ENCODE peak calls at places on chromosomes 2 and 18, in ten cellular contexts. R is kidney epithelial cell, Q is RWPE1, I is cardiac muscle cell, P is osteocyte, D is bronchial epithelial cell, A is endothelial cell, G is BE2C, Y is Calu3, E is astrocyte. M is an unnamed sample.

GRCh38 chr2:101113441-101114267 is 37.5 kb downstream of the TBC1D8 start:
- DNase-seq in R (peak; percentile 35), Q (peak; percentile 94), I (peak; percentile 83), P (no peak), D (peak; percentile 98), A (no peak), G (peak; percentile 17), Y (peak; percentile 24), E (no peak), M (no peak)

GRCh38 chr2:240595381-240596079 is 9.0 kb downstream of the CAPN10 start:
- DNase-seq in R (no peak), Q (no peak), I (peak; percentile 9), P (no peak), D (no peak), A (peak; percentile 62), G (peak; percentile 73), Y (no peak), E (no peak), M (peak; percentile 61)

GRCh38 chr18:26309283-26309682 is 83.0 kb downstream of the TAF4B start:
- DNase-seq in R (no peak), Q (peak; percentile 28), I (peak; percentile 54), P (no peak), D (peak; percentile 67), A (no peak), G (no peak), Y (no peak), E (peak; percentile 34), M (no peak)

GRCh38 chr18:8609711-8610441 is 639 bp downstream of the RAB12 start:
- DNase-seq in R (no peak), Q (no peak), I (peak; percentile 17), P (no peak), D (no peak), A (peak; percentile 22), G (peak; percentile 11), Y (peak; percentile 10), E (no peak), M (peak; percentile 22)

GRCh38 chr2:226838758-226839555 is 3.1 kb downstream of the RHBDD1 start:
- DNase-seq in R (no peak), Q (no peak), I (no peak), P (no peak), D (no peak), A (no peak), G (no peak), Y (no peak), E (no peak), M (no peak)

GRCh38 chr2:41572154-41572553 is 475.7 kb upstream of the PKDCC start:
- DNase-seq in R (no peak), Q (no peak), I (no peak), P (no peak), D (no peak), A (no peak), G (no peak), Y (no peak), E (no peak), M (no peak)

GRCh38 chr2:56534321-56534720 is 350.5 kb downstream of the CCDC85A start:
- DNase-seq in R (no peak), Q (no peak), I (no peak), P (no peak), D (no peak), A (no peak), G (no peak), Y (no peak), E (peak; percentile 76), M (no peak)

GRCh38 chr18:11868230-11868629 is 17.0 kb downstream of the CHMP1B start:
- DNase-seq in R (no peak), Q (no peak), I (no peak), P (no peak), D (no peak), A (no peak), G (no peak), Y (no peak), E (no peak), M (no peak)

GRCh38 chr2:152500336-152500735 is 165.4 kb downstream of the FMNL2 start:
- DNase-seq in R (no peak), Q (no peak), I (no peak), P (no peak), D (no peak), A (no peak), G (no peak), Y (no peak), E (no peak), M (no peak)

GRCh38 chr2:56476509-56477071 is 292.8 kb downstream of the CCDC85A start:
- DNase-seq in R (no peak), Q (no peak), I (no peak), P (no peak), D (peak; percentile 8), A (no peak), G (no peak), Y (no peak), E (no peak), M (no peak)

GRCh38 chr2:102703748-102704147 is 58.1 kb upstream of the TMEM182 start:
- DNase-seq in R (peak; percentile 4), Q (peak; percentile 65), I (peak; percentile 35), P (no peak), D (peak; percentile 60), A (peak; percentile 16), G (no peak), Y (peak; percentile 37), E (peak; percentile 2), M (no peak)
- TF ChIP-seq CTCF in R (peak; percentile 44), Q (peak; percentile 20), I (peak; percentile 40), P (peak; percentile 49), D (peak; percentile 53), A (peak; percentile 19), G (peak; percentile 27), Y (no peak), E (peak; percentile 40), M (peak; percentile 26)

GRCh38 chr2:159249955-159250723 is 36.4 kb downstream of the WDSUB1 start:
- DNase-seq in R (peak; percentile 90), Q (peak; percentile 73), I (peak; percentile 65), P (no peak), D (peak; percentile 94), A (no peak), G (no peak), Y (peak; percentile 11), E (peak; percentile 62), M (no peak)
- TF ChIP-seq CTCF in R (no peak), Q (no peak), I (no peak), P (no peak), D (no peak), A (no peak), G (no peak), Y (no peak), E (no peak), M (no peak)

DNA sequence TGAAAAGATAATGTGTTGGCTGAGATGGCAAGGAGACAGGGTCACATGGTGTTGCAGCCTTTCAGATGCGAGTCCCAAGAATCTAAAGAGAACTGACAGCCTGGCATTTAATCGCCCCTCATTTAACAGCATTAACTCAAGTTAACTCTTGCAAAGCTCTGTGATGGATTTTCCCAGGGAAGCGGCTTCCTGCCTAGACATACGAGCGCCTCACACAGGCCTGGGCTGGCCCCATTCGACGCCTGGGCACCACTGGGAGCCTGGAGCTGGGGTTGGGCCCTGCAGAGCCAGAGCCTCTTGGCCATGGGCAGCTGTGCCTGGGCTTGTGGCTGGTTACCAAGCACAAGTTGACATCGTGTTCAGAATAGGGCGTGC is 140.8 kb downstream of the SEPTIN10 start:
- DNase-seq in R (no peak), Q (no peak), I (no peak), P (no peak), D (no peak), A (no peak), G (no peak), Y (no peak), E (no peak), M (peak; percentile 89)
- TF ChIP-seq CTCF in R (no peak), Q (no peak), I (no peak), P (no peak), D (no peak), A (no peak), G (no peak), Y (no peak), E (no peak), M (peak; percentile 54)

GRCh38 chr18:1513519-1513918 is 608.8 kb downstream of the ADCYAP1 start:
- DNase-seq in R (no peak), Q (no peak), I (peak; percentile 1), P (no peak), D (no peak), A (no peak), G (no peak), Y (no peak), E (no peak), M (no peak)

GRCh38 chr18:1505856-1506255 is 601.2 kb downstream of the ADCYAP1 start:
- DNase-seq in R (no peak), Q (no peak), I (no peak), P (no peak), D (peak; percentile 13), A (no peak), G (no peak), Y (no peak), E (no peak), M (no peak)

GRCh38 chr18:1510542-1511179 is 606.0 kb downstream of the ADCYAP1 start:
- DNase-seq in R (no peak), Q (no peak), I (no peak), P (no peak), D (no peak), A (no peak), G (no peak), Y (no peak), E (no peak), M (no peak)

GRCh38 chr18:1511619-1512311 is 607.1 kb downstream of the ADCYAP1 start:
- DNase-seq in R (no peak), Q (no peak), I (peak; percentile 10), P (no peak), D (no peak), A (no peak), G (no peak), Y (no peak), E (no peak), M (no peak)
- TF ChIP-seq CTCF in R (no peak), Q (no peak), I (no peak), P (no peak), D (no peak), A (no peak), G (no peak), Y (no peak), E (no peak), M (no peak)

GRCh38 chr2:45777996-45778719 is 126.7 kb downstream of the PRKCE start:
- DNase-seq in R (no peak), Q (no peak), I (no peak), P (no peak), D (no peak), A (no peak), G (peak; percentile 26), Y (peak; percentile 9), E (no peak), M (no peak)
- TF ChIP-seq CTCF in R (no peak), Q (no peak), I (no peak), P (no peak), D (peak; percentile 12), A (no peak), G (peak; percentile 35), Y (no peak), E (no peak), M (peak; percentile 31)

DNA sequence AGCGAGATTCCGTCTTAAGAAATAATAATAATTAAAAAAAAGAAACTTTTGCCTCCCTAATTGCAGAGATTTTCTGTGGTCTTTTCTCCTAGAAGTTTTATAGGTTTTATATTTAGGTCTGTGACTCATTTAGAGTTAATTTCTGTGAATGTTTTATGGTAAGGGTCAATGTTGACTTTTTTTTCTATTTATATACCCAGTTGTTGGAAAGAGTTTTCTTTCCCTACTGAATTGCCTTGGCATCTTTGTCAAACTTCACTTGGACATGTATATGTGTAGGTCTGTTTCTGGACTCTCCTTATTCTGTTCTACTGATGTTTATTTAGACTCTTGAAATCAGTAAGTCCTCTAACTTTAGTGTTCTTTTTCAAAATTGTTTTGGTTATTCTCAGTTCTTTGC is 5.5 kb downstream of the ZNF512 start:
- DNase-seq in R (no peak), Q (no peak), I (no peak), P (no peak), D (no peak), A (no peak), G (no peak), Y (no peak), E (no peak), M (no peak)
- TF ChIP-seq CTCF in R (no peak), Q (no peak), I (no peak), P (no peak), D (no peak), A (no peak), G (no peak), Y (no peak), E (no peak), M (no peak)